ENCODE peak calls at places on chromosomes 5 and 9, in seven cellular contexts. One of them, this sample, is unnamed.

GRCh38 chr5:123811771-123812170 is 299.8 kb downstream of the CSNK1G3 start:
- DNase-seq in B cell: no peak
- DNase-seq in H1: no peak
- DNase-seq in tibial artery: no peak
- DNase-seq in epithelial cell of proximal tubule: no peak
- DNase-seq in AG09319: no peak
- DNase-seq in fibroblast of lung: no peak
- DNase-seq in this sample: no peak

GRCh38 chr9:130942084-130942483 is 3.0 kb upstream of the FIBCD1 start:
- DNase-seq in B cell: no peak
- DNase-seq in H1: no peak
- DNase-seq in tibial artery: no peak
- DNase-seq in epithelial cell of proximal tubule: no peak
- DNase-seq in AG09319: no peak
- DNase-seq in fibroblast of lung: no peak
- DNase-seq in this sample: no peak

GRCh38 chr5:132019857-132020555 is 8.5 kb upstream of the ACSL6 start:
- DNase-seq in B cell: peak
- DNase-seq in H1: no peak
- DNase-seq in tibial artery: no peak
- DNase-seq in epithelial cell of proximal tubule: no peak
- DNase-seq in AG09319: no peak
- DNase-seq in fibroblast of lung: no peak
- DNase-seq in this sample: peak

GRCh38 chr9:120965344-120966004 is 38.9 kb upstream of the TRAF1 start:
- DNase-seq in B cell: no peak
- DNase-seq in H1: no peak
- DNase-seq in tibial artery: peak
- DNase-seq in epithelial cell of proximal tubule: no peak
- DNase-seq in AG09319: no peak
- DNase-seq in fibroblast of lung: peak
- DNase-seq in this sample: peak

GRCh38 chr5:123719004-123719403 is 207.0 kb downstream of the CSNK1G3 start:
- DNase-seq in B cell: no peak
- DNase-seq in H1: no peak
- DNase-seq in tibial artery: no peak
- DNase-seq in epithelial cell of proximal tubule: no peak
- DNase-seq in AG09319: no peak
- DNase-seq in fibroblast of lung: peak
- DNase-seq in this sample: no peak

GRCh38 chr9:135280666-135281065 is 193.2 kb downstream of the OLFM1 start:
- DNase-seq in B cell: no peak
- DNase-seq in H1: no peak
- DNase-seq in tibial artery: no peak
- DNase-seq in epithelial cell of proximal tubule: no peak
- DNase-seq in AG09319: no peak
- DNase-seq in fibroblast of lung: no peak
- DNase-seq in this sample: no peak

GRCh38 chr5:138553437-138554095 is 10.5 kb upstream of the ETF1 start:
- DNase-seq in B cell: no peak
- DNase-seq in H1: no peak
- DNase-seq in tibial artery: no peak
- DNase-seq in epithelial cell of proximal tubule: no peak
- DNase-seq in AG09319: no peak
- DNase-seq in fibroblast of lung: no peak
- DNase-seq in this sample: no peak

GRCh38 chr9:17810728-17811634 is 232.1 kb downstream of the SH3GL2 start:
- DNase-seq in B cell: peak
- DNase-seq in H1: no peak
- DNase-seq in tibial artery: no peak
- DNase-seq in epithelial cell of proximal tubule: no peak
- DNase-seq in AG09319: peak
- DNase-seq in fibroblast of lung: peak
- DNase-seq in this sample: no peak

GRCh38 chr9:121842612-121842978 is 191.2 kb downstream of the DAB2IP start:
- DNase-seq in B cell: no peak
- DNase-seq in H1: no peak
- DNase-seq in tibial artery: no peak
- DNase-seq in epithelial cell of proximal tubule: peak
- DNase-seq in AG09319: no peak
- DNase-seq in fibroblast of lung: no peak
- DNase-seq in this sample: no peak

DNA sequence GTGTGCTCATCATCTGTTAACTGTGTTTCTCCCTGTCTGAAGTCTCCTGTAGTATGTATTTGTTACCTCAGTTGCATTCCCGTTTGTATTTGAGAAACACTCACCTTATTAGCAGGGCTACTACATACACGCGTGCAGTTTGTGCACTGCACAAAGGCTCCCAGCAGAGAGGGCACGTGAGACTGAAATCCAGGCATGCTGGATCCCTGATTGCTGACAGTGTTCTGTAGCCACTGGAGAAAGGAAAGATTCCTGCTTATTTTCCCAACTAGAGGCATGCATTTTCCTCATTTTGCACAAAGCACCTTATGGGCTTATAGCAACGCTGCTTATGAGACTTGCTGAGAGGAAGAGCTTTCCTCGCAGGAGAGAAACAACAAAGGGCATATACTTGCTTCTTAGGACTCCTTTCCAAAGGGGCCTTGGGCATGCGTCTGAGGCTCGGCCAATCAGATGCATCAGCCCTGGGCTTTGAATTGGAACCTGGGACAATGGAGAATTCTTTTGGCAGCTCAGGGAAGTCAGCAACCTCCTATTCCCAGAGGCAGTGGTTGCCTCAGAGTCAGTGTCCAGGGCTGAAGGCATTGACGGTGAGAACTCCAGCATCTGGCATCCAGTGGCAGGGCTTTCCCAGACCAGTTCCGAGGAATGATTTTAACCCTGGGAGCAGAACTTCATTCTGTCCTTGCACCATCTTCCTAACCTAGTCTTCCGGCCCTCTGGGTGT is 9.9 kb upstream of the MEGF10 start:
- DNase-seq in B cell: no peak
- DNase-seq in H1: no peak
- DNase-seq in tibial artery: no peak
- DNase-seq in epithelial cell of proximal tubule: no peak
- DNase-seq in AG09319: no peak
- DNase-seq in fibroblast of lung: no peak
- DNase-seq in this sample: no peak
- TF ChIP-seq CTCF in B cell: no peak
- TF ChIP-seq CTCF in H1: no peak
- TF ChIP-seq CTCF in tibial artery: no peak
- TF ChIP-seq CTCF in epithelial cell of proximal tubule: no peak
- TF ChIP-seq CTCF in AG09319: peak
- TF ChIP-seq CTCF in fibroblast of lung: peak
- TF ChIP-seq CTCF in this sample: no peak

DNA sequence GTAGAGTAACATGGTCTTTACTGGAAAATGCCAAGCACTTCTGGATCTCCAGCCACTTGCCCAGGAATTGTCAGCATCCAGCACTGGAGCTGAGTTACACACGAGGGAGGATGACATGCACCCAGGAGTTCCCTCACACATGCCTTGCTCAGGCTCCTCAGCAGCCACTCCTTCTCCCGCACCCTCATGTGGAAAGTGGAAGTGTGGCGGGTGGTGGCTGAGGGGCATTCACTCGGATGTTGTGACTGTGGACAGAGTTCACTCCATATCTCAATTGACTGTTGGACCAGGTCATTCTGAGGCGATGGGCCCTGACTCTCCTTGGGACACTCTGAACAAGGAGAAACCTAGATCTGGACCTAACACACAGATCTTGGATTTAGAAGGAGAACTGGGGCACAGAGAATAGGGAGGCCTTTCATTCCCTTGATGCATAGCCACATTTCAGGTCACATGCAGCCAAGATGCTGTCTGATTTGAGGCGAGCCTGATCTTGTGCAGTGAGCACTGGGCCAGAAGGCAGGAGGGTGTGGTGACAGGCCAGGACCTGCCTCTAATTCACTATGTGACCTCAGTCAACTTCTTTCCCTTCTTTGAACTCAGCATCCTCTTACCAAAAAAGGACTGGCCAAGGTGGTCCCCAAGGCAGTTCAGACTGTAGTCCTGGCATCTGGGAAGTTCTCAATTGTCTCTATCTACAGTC is 62.1 kb downstream of the CYSTM1 start:
- DNase-seq in B cell: no peak
- DNase-seq in H1: no peak
- DNase-seq in tibial artery: no peak
- DNase-seq in epithelial cell of proximal tubule: no peak
- DNase-seq in AG09319: no peak
- DNase-seq in fibroblast of lung: no peak
- DNase-seq in this sample: peak
- TF ChIP-seq CTCF in B cell: no peak
- TF ChIP-seq CTCF in H1: no peak
- TF ChIP-seq CTCF in tibial artery: no peak
- TF ChIP-seq CTCF in epithelial cell of proximal tubule: no peak
- TF ChIP-seq CTCF in AG09319: no peak
- TF ChIP-seq CTCF in fibroblast of lung: no peak
- TF ChIP-seq CTCF in this sample: no peak

DNA sequence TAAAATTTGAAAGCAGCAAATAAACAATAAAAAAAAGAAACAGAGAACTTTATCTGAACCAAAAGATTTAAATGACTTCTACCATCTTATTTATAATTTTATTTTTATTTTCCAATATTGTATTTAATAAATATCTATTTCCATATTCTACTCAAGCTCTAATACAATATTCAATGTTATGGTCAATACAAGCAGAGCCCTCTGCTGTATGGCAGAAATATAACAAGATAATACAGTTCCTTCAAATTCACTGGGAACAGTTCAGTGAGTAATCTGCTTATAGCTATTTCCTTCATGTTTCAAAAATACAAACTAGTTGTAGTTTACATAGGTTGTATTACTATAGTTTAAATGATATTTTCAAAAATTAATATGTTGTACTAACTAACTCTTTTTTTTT is 332.7 kb downstream of the PRDM9 start:
- DNase-seq in B cell: no peak
- DNase-seq in H1: no peak
- DNase-seq in tibial artery: no peak
- DNase-seq in epithelial cell of proximal tubule: no peak
- DNase-seq in AG09319: no peak
- DNase-seq in fibroblast of lung: no peak
- DNase-seq in this sample: no peak
- TF ChIP-seq CTCF in B cell: no peak
- TF ChIP-seq CTCF in H1: no peak
- TF ChIP-seq CTCF in tibial artery: no peak
- TF ChIP-seq CTCF in epithelial cell of proximal tubule: peak
- TF ChIP-seq CTCF in AG09319: no peak
- TF ChIP-seq CTCF in fibroblast of lung: no peak
- TF ChIP-seq CTCF in this sample: no peak

DNA sequence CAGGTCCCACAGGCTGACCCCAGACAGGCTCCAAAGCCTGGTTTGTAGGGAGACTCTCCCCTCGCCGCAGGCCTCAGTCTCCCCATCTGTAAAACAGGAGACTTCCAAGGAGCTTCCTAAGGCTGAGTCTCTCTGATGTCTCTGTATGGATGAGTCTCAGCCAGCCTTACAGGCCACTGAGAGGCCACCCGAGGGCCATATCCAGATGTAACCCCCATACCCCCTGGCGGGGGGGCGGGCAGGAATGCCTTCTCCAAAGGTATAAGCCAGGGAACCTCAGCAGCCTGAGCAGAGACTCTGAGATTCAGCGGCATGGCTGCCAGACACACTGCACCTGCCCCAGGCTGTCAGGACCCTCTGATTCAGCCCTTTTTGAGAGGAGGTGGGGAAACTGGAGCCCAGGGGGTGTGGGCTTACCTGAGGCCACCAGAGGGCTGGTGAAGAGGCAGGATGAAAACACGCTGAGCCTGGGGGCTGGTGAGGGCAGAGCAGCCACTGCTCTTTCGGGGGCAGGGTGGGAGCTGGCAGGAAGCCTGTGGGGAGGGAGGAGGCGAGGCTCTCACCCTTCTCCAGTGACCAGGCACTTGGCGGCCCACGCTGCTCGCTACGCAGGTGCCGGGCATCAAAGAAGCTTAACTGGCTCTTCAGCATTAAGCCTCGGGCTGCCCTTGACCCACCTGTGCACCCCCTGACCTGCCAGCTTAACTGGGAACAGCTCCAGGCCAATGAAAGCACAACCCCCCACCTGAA is 5.5 kb upstream of the SUSD3 start:
- DNase-seq in B cell: no peak
- DNase-seq in H1: no peak
- DNase-seq in tibial artery: no peak
- DNase-seq in epithelial cell of proximal tubule: no peak
- DNase-seq in AG09319: no peak
- DNase-seq in fibroblast of lung: no peak
- DNase-seq in this sample: no peak
- TF ChIP-seq CTCF in B cell: no peak
- TF ChIP-seq CTCF in H1: peak
- TF ChIP-seq CTCF in tibial artery: no peak
- TF ChIP-seq CTCF in epithelial cell of proximal tubule: no peak
- TF ChIP-seq CTCF in AG09319: no peak
- TF ChIP-seq CTCF in fibroblast of lung: no peak
- TF ChIP-seq CTCF in this sample: no peak

DNA sequence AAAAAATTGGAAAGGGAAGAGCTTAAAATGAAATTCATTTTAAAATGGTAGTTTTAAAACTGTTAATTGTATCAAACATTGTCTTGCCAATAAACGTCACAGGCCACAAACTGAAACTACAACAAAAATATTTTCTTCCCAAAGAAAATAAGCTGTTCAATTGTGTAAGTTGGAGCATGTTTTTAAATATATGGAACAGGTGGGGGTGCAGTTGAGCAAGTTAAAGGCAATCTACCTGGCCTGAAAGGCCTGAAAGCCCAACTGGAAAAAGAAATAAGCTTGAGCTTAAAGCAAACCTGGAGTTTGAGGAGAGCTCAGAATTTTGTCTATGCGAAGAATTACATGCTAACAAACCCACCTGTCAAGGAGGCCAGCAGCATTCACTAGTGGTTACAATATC is 439.5 kb downstream of the ACTL7B start:
- DNase-seq in B cell: no peak
- DNase-seq in H1: no peak
- DNase-seq in tibial artery: no peak
- DNase-seq in epithelial cell of proximal tubule: no peak
- DNase-seq in AG09319: no peak
- DNase-seq in fibroblast of lung: peak
- DNase-seq in this sample: no peak
- TF ChIP-seq CTCF in B cell: no peak
- TF ChIP-seq CTCF in H1: no peak
- TF ChIP-seq CTCF in tibial artery: no peak
- TF ChIP-seq CTCF in epithelial cell of proximal tubule: peak
- TF ChIP-seq CTCF in AG09319: no peak
- TF ChIP-seq CTCF in fibroblast of lung: no peak
- TF ChIP-seq CTCF in this sample: no peak

GRCh38 chr9:112743216-112743835 is 7.2 kb upstream of the SNX30 start:
- DNase-seq in B cell: peak
- DNase-seq in H1: no peak
- DNase-seq in tibial artery: no peak
- DNase-seq in epithelial cell of proximal tubule: no peak
- DNase-seq in AG09319: no peak
- DNase-seq in fibroblast of lung: no peak
- DNase-seq in this sample: no peak
- TF ChIP-seq CTCF in B cell: no peak
- TF ChIP-seq CTCF in H1: peak
- TF ChIP-seq CTCF in tibial artery: no peak
- TF ChIP-seq CTCF in epithelial cell of proximal tubule: peak
- TF ChIP-seq CTCF in AG09319: peak
- TF ChIP-seq CTCF in fibroblast of lung: no peak
- TF ChIP-seq CTCF in this sample: no peak

GRCh38 chr5:174409070-174409469 is 315.3 kb upstream of the MSX2 start:
- DNase-seq in B cell: no peak
- DNase-seq in H1: no peak
- DNase-seq in tibial artery: no peak
- DNase-seq in epithelial cell of proximal tubule: no peak
- DNase-seq in AG09319: no peak
- DNase-seq in fibroblast of lung: no peak
- DNase-seq in this sample: no peak
- TF ChIP-seq CTCF in B cell: no peak
- TF ChIP-seq CTCF in H1: peak
- TF ChIP-seq CTCF in tibial artery: no peak
- TF ChIP-seq CTCF in epithelial cell of proximal tubule: peak
- TF ChIP-seq CTCF in AG09319: no peak
- TF ChIP-seq CTCF in fibroblast of lung: peak
- TF ChIP-seq CTCF in this sample: no peak